ENCODE peak calls at places on chromosomes 3 and 15, in ten cellular contexts. One of them, this sample, is unnamed.

GRCh38 chr3:131091768-131092167 is 65.1 kb downstream of the NEK11 start:
- DNase-seq in keratinocyte: no peak
- DNase-seq in H1: no peak
- DNase-seq in neural progenitor cell: peak; percentile 29
- DNase-seq in Karpas-422: no peak
- DNase-seq in fibroblast of lung: peak; percentile 10
- DNase-seq in hepatocyte: no peak
- DNase-seq in HCT116: no peak
- DNase-seq in MM.1S: no peak
- DNase-seq in endothelial cell of umbilical vein: no peak
- DNase-seq in this sample: no peak

GRCh38 chr3:126257984-126258383 is 77.6 kb upstream of the ALDH1L1 start:
- DNase-seq in HCT116: no peak
- DNase-seq in fibroblast of lung: no peak
- DNase-seq in Karpas-422: no peak
- DNase-seq in H1: no peak
- DNase-seq in hepatocyte: no peak
- DNase-seq in MM.1S: no peak
- DNase-seq in endothelial cell of umbilical vein: no peak
- DNase-seq in keratinocyte: no peak
- DNase-seq in neural progenitor cell: no peak
- DNase-seq in this sample: no peak

GRCh38 chr3:64748244-64748894 is 60.6 kb upstream of the ADAMTS9 start:
- DNase-seq in fibroblast of lung: no peak
- DNase-seq in H1: peak; percentile 46
- DNase-seq in HCT116: no peak
- DNase-seq in neural progenitor cell: no peak
- DNase-seq in Karpas-422: no peak
- DNase-seq in hepatocyte: no peak
- DNase-seq in endothelial cell of umbilical vein: no peak
- DNase-seq in keratinocyte: no peak
- DNase-seq in MM.1S: no peak
- DNase-seq in this sample: no peak

GRCh38 chr15:50257924-50258323 is 7.6 kb downstream of the HDC start:
- DNase-seq in endothelial cell of umbilical vein: no peak
- DNase-seq in keratinocyte: no peak
- DNase-seq in neural progenitor cell: no peak
- DNase-seq in H1: no peak
- DNase-seq in hepatocyte: no peak
- DNase-seq in Karpas-422: no peak
- DNase-seq in HCT116: no peak
- DNase-seq in fibroblast of lung: peak; percentile 55
- DNase-seq in MM.1S: no peak
- DNase-seq in this sample: peak; percentile 35

GRCh38 chr3:106837616-106838015 is 539.6 kb upstream of the CCDC54 start:
- DNase-seq in Karpas-422: no peak
- DNase-seq in keratinocyte: no peak
- DNase-seq in H1: no peak
- DNase-seq in HCT116: no peak
- DNase-seq in MM.1S: no peak
- DNase-seq in hepatocyte: no peak
- DNase-seq in endothelial cell of umbilical vein: no peak
- DNase-seq in fibroblast of lung: no peak
- DNase-seq in neural progenitor cell: no peak
- DNase-seq in this sample: no peak

GRCh38 chr15:80875568-80875967 is 96.4 kb downstream of the CEMIP start:
- DNase-seq in keratinocyte: no peak
- DNase-seq in endothelial cell of umbilical vein: no peak
- DNase-seq in H1: no peak
- DNase-seq in hepatocyte: no peak
- DNase-seq in neural progenitor cell: no peak
- DNase-seq in HCT116: no peak
- DNase-seq in MM.1S: no peak
- DNase-seq in fibroblast of lung: no peak
- DNase-seq in Karpas-422: no peak
- DNase-seq in this sample: peak; percentile 28

GRCh38 chr3:162704238-162704637 is 1207.6 kb downstream of the OTOL1 start:
- DNase-seq in MM.1S: no peak
- DNase-seq in hepatocyte: no peak
- DNase-seq in fibroblast of lung: no peak
- DNase-seq in Karpas-422: no peak
- DNase-seq in HCT116: no peak
- DNase-seq in neural progenitor cell: no peak
- DNase-seq in keratinocyte: no peak
- DNase-seq in endothelial cell of umbilical vein: no peak
- DNase-seq in H1: no peak
- DNase-seq in this sample: no peak

GRCh38 chr15:70095387-70096214 is 2.1 kb downstream of the TLE3 start:
- DNase-seq in endothelial cell of umbilical vein: peak; percentile 27
- DNase-seq in hepatocyte: peak; percentile 74
- DNase-seq in Karpas-422: peak; percentile 77
- DNase-seq in keratinocyte: no peak
- DNase-seq in fibroblast of lung: no peak
- DNase-seq in MM.1S: peak; percentile 65
- DNase-seq in HCT116: no peak
- DNase-seq in H1: peak; percentile 79
- DNase-seq in neural progenitor cell: peak; percentile 86
- DNase-seq in this sample: peak; percentile 62

GRCh38 chr15:38593523-38593922 is 28.9 kb upstream of the RASGRP1 start:
- DNase-seq in keratinocyte: no peak
- DNase-seq in hepatocyte: no peak
- DNase-seq in neural progenitor cell: no peak
- DNase-seq in Karpas-422: peak; percentile 32
- DNase-seq in H1: no peak
- DNase-seq in endothelial cell of umbilical vein: no peak
- DNase-seq in MM.1S: no peak
- DNase-seq in HCT116: no peak
- DNase-seq in fibroblast of lung: no peak
- DNase-seq in this sample: peak; percentile 3

GRCh38 chr3:46699846-46700523 is 1.2 kb upstream of the TMIE start:
- DNase-seq in keratinocyte: no peak
- DNase-seq in HCT116: no peak
- DNase-seq in Karpas-422: no peak
- DNase-seq in fibroblast of lung: no peak
- DNase-seq in hepatocyte: no peak
- DNase-seq in H1: no peak
- DNase-seq in MM.1S: no peak
- DNase-seq in endothelial cell of umbilical vein: no peak
- DNase-seq in neural progenitor cell: no peak
- DNase-seq in this sample: no peak

GRCh38 chr3:35932995-35933394 is 293.7 kb downstream of the ARPP21 start:
- DNase-seq in Karpas-422: no peak
- DNase-seq in neural progenitor cell: no peak
- DNase-seq in H1: no peak
- DNase-seq in fibroblast of lung: peak; percentile 89
- DNase-seq in hepatocyte: no peak
- DNase-seq in endothelial cell of umbilical vein: peak; percentile 99
- DNase-seq in HCT116: peak; percentile 26
- DNase-seq in MM.1S: no peak
- DNase-seq in keratinocyte: no peak
- DNase-seq in this sample: peak; percentile 72

GRCh38 chr3:83317605-83318004 is 1556.2 kb upstream of the GBE1 start:
- DNase-seq in Karpas-422: no peak
- DNase-seq in H1: peak; percentile 42
- DNase-seq in keratinocyte: no peak
- DNase-seq in neural progenitor cell: no peak
- DNase-seq in endothelial cell of umbilical vein: no peak
- DNase-seq in HCT116: no peak
- DNase-seq in MM.1S: no peak
- DNase-seq in fibroblast of lung: no peak
- DNase-seq in hepatocyte: no peak
- DNase-seq in this sample: no peak

GRCh38 chr3:101634591-101635196 is 42.2 kb downstream of the ZBTB11 start:
- DNase-seq in Karpas-422: no peak
- DNase-seq in keratinocyte: no peak
- DNase-seq in HCT116: no peak
- DNase-seq in fibroblast of lung: no peak
- DNase-seq in MM.1S: no peak
- DNase-seq in endothelial cell of umbilical vein: no peak
- DNase-seq in neural progenitor cell: no peak
- DNase-seq in hepatocyte: no peak
- DNase-seq in H1: no peak
- DNase-seq in this sample: no peak

GRCh38 chr3:134449277-134449676 is 36.5 kb downstream of the ANAPC13 start:
- DNase-seq in neural progenitor cell: peak; percentile 69
- DNase-seq in H1: peak; percentile 59
- DNase-seq in Karpas-422: no peak
- DNase-seq in HCT116: no peak
- DNase-seq in fibroblast of lung: peak; percentile 56
- DNase-seq in MM.1S: no peak
- DNase-seq in endothelial cell of umbilical vein: peak; percentile 11
- DNase-seq in keratinocyte: no peak
- DNase-seq in hepatocyte: no peak
- DNase-seq in this sample: peak; percentile 73

GRCh38 chr3:114899186-114899931 is 247.7 kb downstream of the ZBTB20 start:
- DNase-seq in hepatocyte: peak; percentile 62
- DNase-seq in keratinocyte: no peak
- DNase-seq in MM.1S: peak; percentile 88
- DNase-seq in endothelial cell of umbilical vein: no peak
- DNase-seq in neural progenitor cell: peak; percentile 31
- DNase-seq in Karpas-422: no peak
- DNase-seq in fibroblast of lung: no peak
- DNase-seq in H1: no peak
- DNase-seq in HCT116: no peak
- DNase-seq in this sample: no peak
- H2AFZ ChIP-seq in hepatocyte: no peak overlapping the region
- H2AFZ ChIP-seq in keratinocyte: no peak overlapping the region
- H2AFZ ChIP-seq in MM.1S: peak overlapping the region; percentile 31
- H2AFZ ChIP-seq in endothelial cell of umbilical vein: no peak overlapping the region
- H2AFZ ChIP-seq in neural progenitor cell: peak overlapping the region; percentile 23
- H2AFZ ChIP-seq in Karpas-422: no peak overlapping the region
- H2AFZ ChIP-seq in fibroblast of lung: no peak overlapping the region
- H2AFZ ChIP-seq in H1: no peak overlapping the region
- H2AFZ ChIP-seq in HCT116: no peak overlapping the region
- H2AFZ ChIP-seq in this sample: no peak overlapping the region

DNA sequence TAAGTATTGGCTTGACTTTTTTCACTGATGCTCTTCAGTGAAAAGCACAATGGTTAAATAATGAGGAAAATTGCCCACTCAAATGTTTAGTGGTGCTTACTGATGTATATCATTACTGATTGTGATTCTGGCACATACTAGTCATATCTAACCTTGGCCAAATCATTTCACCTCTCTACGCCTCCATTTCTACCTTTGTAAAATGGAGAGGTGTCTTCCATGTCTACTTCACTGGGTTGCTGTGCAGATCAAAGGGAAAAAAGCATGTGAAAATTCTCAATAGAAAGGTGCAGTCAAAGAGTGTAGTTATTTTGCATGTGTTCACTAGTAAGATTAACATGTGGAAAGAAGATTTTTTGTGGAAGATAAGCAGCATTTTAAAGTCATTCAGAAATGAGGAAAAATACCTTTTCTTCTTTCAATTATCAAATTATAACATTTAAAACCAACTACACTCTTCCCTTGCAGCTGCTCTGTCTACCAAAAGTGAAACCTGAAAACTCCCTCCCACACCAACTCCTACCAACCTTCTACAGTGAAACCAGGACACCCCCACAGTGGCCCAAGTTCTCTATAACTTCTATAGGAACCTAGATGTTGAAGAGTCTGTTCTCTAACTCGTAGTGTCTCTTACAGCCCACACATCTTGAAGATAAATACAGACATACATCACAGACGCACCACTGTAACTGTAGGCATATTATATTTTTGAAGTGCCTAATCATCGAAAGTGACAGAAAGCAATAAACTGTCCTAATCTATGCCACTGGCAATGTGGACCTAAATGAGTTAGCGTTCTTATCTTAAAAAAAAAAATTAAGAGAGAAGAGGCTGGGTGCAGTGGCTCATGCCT is 1.4 kb downstream of the CD200R1 start:
- DNase-seq in fibroblast of lung: no peak
- DNase-seq in keratinocyte: no peak
- DNase-seq in endothelial cell of umbilical vein: no peak
- DNase-seq in H1: no peak
- DNase-seq in HCT116: no peak
- DNase-seq in Karpas-422: no peak
- DNase-seq in hepatocyte: no peak
- DNase-seq in MM.1S: peak; percentile 88
- DNase-seq in neural progenitor cell: no peak
- DNase-seq in this sample: no peak
- H3K4me1 ChIP-seq in fibroblast of lung: no peaks in the 10 kb centered on the region
- H3K4me1 ChIP-seq in keratinocyte: no peaks in the 10 kb centered on the region
- H3K4me1 ChIP-seq in endothelial cell of umbilical vein: no peaks in the 10 kb centered on the region
- H3K4me1 ChIP-seq in H1: no peaks in the 10 kb centered on the region
- H3K4me1 ChIP-seq in HCT116: no peaks in the 10 kb centered on the region
- H3K4me1 ChIP-seq in Karpas-422: no peaks in the 10 kb centered on the region
- H3K4me1 ChIP-seq in hepatocyte: no peaks in the 10 kb centered on the region
- H3K4me1 ChIP-seq in MM.1S: peaks cover 16% of the 10 kb centered on the region
- H3K4me1 ChIP-seq in neural progenitor cell: no peaks in the 10 kb centered on the region
- H3K4me1 ChIP-seq in this sample: no peaks in the 10 kb centered on the region

GRCh38 chr3:119965692-119966091 is 128.6 kb downstream of the GSK3B start:
- DNase-seq in fibroblast of lung: no peak
- DNase-seq in hepatocyte: no peak
- DNase-seq in keratinocyte: no peak
- DNase-seq in Karpas-422: no peak
- DNase-seq in MM.1S: no peak
- DNase-seq in H1: no peak
- DNase-seq in endothelial cell of umbilical vein: no peak
- DNase-seq in neural progenitor cell: no peak
- DNase-seq in HCT116: no peak
- DNase-seq in this sample: no peak
- H3K4me3 ChIP-seq in fibroblast of lung: no peak overlapping the region
- H3K4me3 ChIP-seq in hepatocyte: no peak overlapping the region
- H3K4me3 ChIP-seq in keratinocyte: no peak overlapping the region
- H3K4me3 ChIP-seq in Karpas-422: no peak overlapping the region
- H3K4me3 ChIP-seq in MM.1S: no peak overlapping the region
- H3K4me3 ChIP-seq in H1: no peak overlapping the region
- H3K4me3 ChIP-seq in endothelial cell of umbilical vein: no peak overlapping the region
- H3K4me3 ChIP-seq in neural progenitor cell: no peak overlapping the region
- H3K4me3 ChIP-seq in HCT116: no peak overlapping the region
- H3K4me3 ChIP-seq in this sample: no peak overlapping the region

GRCh38 chr3:42820746-42821051 is 11.5 kb downstream of the ACKR2 start:
- DNase-seq in neural progenitor cell: no peak
- DNase-seq in hepatocyte: no peak
- DNase-seq in HCT116: no peak
- DNase-seq in MM.1S: no peak
- DNase-seq in H1: no peak
- DNase-seq in endothelial cell of umbilical vein: no peak
- DNase-seq in Karpas-422: no peak
- DNase-seq in keratinocyte: no peak
- DNase-seq in fibroblast of lung: no peak
- DNase-seq in this sample: no peak

GRCh38 chr3:42819351-42819965 is 10.2 kb downstream of the ACKR2 start:
- DNase-seq in keratinocyte: no peak
- DNase-seq in H1: peak; percentile 55
- DNase-seq in endothelial cell of umbilical vein: no peak
- DNase-seq in Karpas-422: no peak
- DNase-seq in neural progenitor cell: peak; percentile 48
- DNase-seq in HCT116: no peak
- DNase-seq in MM.1S: no peak
- DNase-seq in hepatocyte: peak; percentile 39
- DNase-seq in fibroblast of lung: no peak
- DNase-seq in this sample: no peak

GRCh38 chr3:42827023-42827422 is 17.8 kb downstream of the ACKR2 start:
- DNase-seq in endothelial cell of umbilical vein: no peak
- DNase-seq in fibroblast of lung: no peak
- DNase-seq in MM.1S: no peak
- DNase-seq in neural progenitor cell: no peak
- DNase-seq in Karpas-422: no peak
- DNase-seq in H1: no peak
- DNase-seq in HCT116: no peak
- DNase-seq in hepatocyte: no peak
- DNase-seq in keratinocyte: no peak
- DNase-seq in this sample: no peak

GRCh38 chr3:42822828-42823227 is 13.6 kb downstream of the ACKR2 start:
- DNase-seq in hepatocyte: no peak
- DNase-seq in keratinocyte: no peak
- DNase-seq in H1: no peak
- DNase-seq in endothelial cell of umbilical vein: no peak
- DNase-seq in MM.1S: no peak
- DNase-seq in fibroblast of lung: no peak
- DNase-seq in neural progenitor cell: no peak
- DNase-seq in HCT116: no peak
- DNase-seq in Karpas-422: no peak
- DNase-seq in this sample: no peak

GRCh38 chr3:42823351-42823750 is 14.1 kb downstream of the ACKR2 start:
- DNase-seq in keratinocyte: peak; percentile 81
- DNase-seq in Karpas-422: no peak
- DNase-seq in MM.1S: no peak
- DNase-seq in fibroblast of lung: peak; percentile 33
- DNase-seq in endothelial cell of umbilical vein: no peak
- DNase-seq in neural progenitor cell: no peak
- DNase-seq in HCT116: no peak
- DNase-seq in hepatocyte: no peak
- DNase-seq in H1: no peak
- DNase-seq in this sample: no peak
- H2AFZ ChIP-seq in keratinocyte: peak overlapping the region; percentile 62
- H2AFZ ChIP-seq in Karpas-422: no peak overlapping the region
- H2AFZ ChIP-seq in MM.1S: no peak overlapping the region
- H2AFZ ChIP-seq in fibroblast of lung: no peak overlapping the region
- H2AFZ ChIP-seq in endothelial cell of umbilical vein: no peak overlapping the region
- H2AFZ ChIP-seq in neural progenitor cell: peak overlapping the region; percentile 60
- H2AFZ ChIP-seq in HCT116: peak overlapping the region; percentile 13
- H2AFZ ChIP-seq in hepatocyte: no peak overlapping the region
- H2AFZ ChIP-seq in H1: peak overlapping the region; percentile 48
- H2AFZ ChIP-seq in this sample: peak overlapping the region; percentile 22